ENCODE peak calls at places on chromosome 11, in ten cellular contexts. One of them, this sample, is unnamed. For H3K4me1, the result is how much of the 10 kb centered on the place peaks cover.

GRCh38 chr11:36672815-36673450 is 74.9 kb upstream of the RAG2 start:
- DNase-seq in foreskin keratinocyte: peak
- DNase-seq in vagina: no peak
- DNase-seq in colonic mucosa: peak
- DNase-seq in left ventricle myocardium inferior: no peak
- DNase-seq in CD4-positive, alpha-beta memory T cell: peak
- DNase-seq in mucosa of descending colon: no peak
- DNase-seq in right atrium auricular region: no peak
- DNase-seq in upper lobe of right lung: no peak
- DNase-seq in sigmoid colon: no peak
- DNase-seq in this sample: peak

GRCh38 chr11:130648601-130649000 is 200.2 kb downstream of the ADAMTS15 start:
- DNase-seq in foreskin keratinocyte: no peak
- DNase-seq in vagina: peak
- DNase-seq in colonic mucosa: no peak
- DNase-seq in left ventricle myocardium inferior: peak
- DNase-seq in CD4-positive, alpha-beta memory T cell: no peak
- DNase-seq in mucosa of descending colon: no peak
- DNase-seq in right atrium auricular region: peak
- DNase-seq in upper lobe of right lung: no peak
- DNase-seq in sigmoid colon: peak
- DNase-seq in this sample: no peak

GRCh38 chr11:23284626-23285025 is 424.4 kb upstream of the CCDC179 start:
- DNase-seq in foreskin keratinocyte: no peak
- DNase-seq in vagina: no peak
- DNase-seq in colonic mucosa: no peak
- DNase-seq in left ventricle myocardium inferior: no peak
- DNase-seq in CD4-positive, alpha-beta memory T cell: no peak
- DNase-seq in mucosa of descending colon: no peak
- DNase-seq in right atrium auricular region: no peak
- DNase-seq in upper lobe of right lung: no peak
- DNase-seq in sigmoid colon: no peak
- DNase-seq in this sample: no peak

GRCh38 chr11:92843455-92843854 is 126.0 kb upstream of the MTNR1B start:
- DNase-seq in foreskin keratinocyte: peak
- DNase-seq in vagina: no peak
- DNase-seq in colonic mucosa: no peak
- DNase-seq in left ventricle myocardium inferior: no peak
- DNase-seq in CD4-positive, alpha-beta memory T cell: no peak
- DNase-seq in mucosa of descending colon: no peak
- DNase-seq in right atrium auricular region: no peak
- DNase-seq in upper lobe of right lung: no peak
- DNase-seq in sigmoid colon: no peak
- DNase-seq in this sample: no peak

GRCh38 chr11:2699185-2699530 is 636 bp downstream of the KCNQ1OT1 start:
- DNase-seq in foreskin keratinocyte: no peak
- DNase-seq in vagina: no peak
- DNase-seq in colonic mucosa: peak
- DNase-seq in left ventricle myocardium inferior: peak
- DNase-seq in CD4-positive, alpha-beta memory T cell: no peak
- DNase-seq in mucosa of descending colon: peak
- DNase-seq in right atrium auricular region: no peak
- DNase-seq in upper lobe of right lung: peak
- DNase-seq in sigmoid colon: no peak
- DNase-seq in this sample: peak

GRCh38 chr11:67492801-67493547 is 10.1 kb downstream of the AIP start:
- DNase-seq in foreskin keratinocyte: no peak
- DNase-seq in vagina: no peak
- DNase-seq in colonic mucosa: no peak
- DNase-seq in left ventricle myocardium inferior: no peak
- DNase-seq in CD4-positive, alpha-beta memory T cell: no peak
- DNase-seq in mucosa of descending colon: no peak
- DNase-seq in right atrium auricular region: no peak
- DNase-seq in upper lobe of right lung: no peak
- DNase-seq in sigmoid colon: peak
- DNase-seq in this sample: no peak

GRCh38 chr11:2994336-2994730 is 2.2 kb upstream of the NAP1L4 start:
- DNase-seq in foreskin keratinocyte: no peak
- DNase-seq in vagina: no peak
- DNase-seq in colonic mucosa: no peak
- DNase-seq in left ventricle myocardium inferior: no peak
- DNase-seq in CD4-positive, alpha-beta memory T cell: no peak
- DNase-seq in mucosa of descending colon: no peak
- DNase-seq in right atrium auricular region: no peak
- DNase-seq in upper lobe of right lung: no peak
- DNase-seq in sigmoid colon: no peak
- DNase-seq in this sample: no peak

GRCh38 chr11:93652161-93652597 is 9.3 kb upstream of the CEP295 start:
- DNase-seq in foreskin keratinocyte: peak
- DNase-seq in vagina: no peak
- DNase-seq in colonic mucosa: peak
- DNase-seq in left ventricle myocardium inferior: no peak
- DNase-seq in CD4-positive, alpha-beta memory T cell: peak
- DNase-seq in mucosa of descending colon: no peak
- DNase-seq in right atrium auricular region: no peak
- DNase-seq in upper lobe of right lung: no peak
- DNase-seq in sigmoid colon: no peak
- DNase-seq in this sample: peak

GRCh38 chr11:69934861-69935494 is 115.8 kb upstream of the FGF3 start:
- DNase-seq in foreskin keratinocyte: no peak
- DNase-seq in vagina: no peak
- DNase-seq in colonic mucosa: no peak
- DNase-seq in left ventricle myocardium inferior: peak
- DNase-seq in CD4-positive, alpha-beta memory T cell: no peak
- DNase-seq in mucosa of descending colon: peak
- DNase-seq in right atrium auricular region: no peak
- DNase-seq in upper lobe of right lung: peak
- DNase-seq in sigmoid colon: peak
- DNase-seq in this sample: peak

GRCh38 chr11:14340721-14341120 is 18.3 kb downstream of the RRAS2 start:
- DNase-seq in foreskin keratinocyte: no peak
- DNase-seq in vagina: no peak
- DNase-seq in colonic mucosa: no peak
- DNase-seq in left ventricle myocardium inferior: no peak
- DNase-seq in CD4-positive, alpha-beta memory T cell: no peak
- DNase-seq in mucosa of descending colon: no peak
- DNase-seq in right atrium auricular region: no peak
- DNase-seq in upper lobe of right lung: no peak
- DNase-seq in sigmoid colon: no peak
- DNase-seq in this sample: no peak

GRCh38 chr11:62713343-62713742 is 5.9 kb downstream of the GNG3 start:
- DNase-seq in foreskin keratinocyte: no peak
- DNase-seq in vagina: no peak
- DNase-seq in colonic mucosa: peak
- DNase-seq in left ventricle myocardium inferior: no peak
- DNase-seq in CD4-positive, alpha-beta memory T cell: no peak
- DNase-seq in mucosa of descending colon: no peak
- DNase-seq in right atrium auricular region: no peak
- DNase-seq in upper lobe of right lung: no peak
- DNase-seq in sigmoid colon: no peak
- DNase-seq in this sample: peak

GRCh38 chr11:65588199-65589054 is 7.2 kb downstream of the KCNK7 start:
- DNase-seq in foreskin keratinocyte: peak
- DNase-seq in vagina: no peak
- DNase-seq in colonic mucosa: peak
- DNase-seq in left ventricle myocardium inferior: peak
- DNase-seq in CD4-positive, alpha-beta memory T cell: peak
- DNase-seq in mucosa of descending colon: peak
- DNase-seq in right atrium auricular region: no peak
- DNase-seq in upper lobe of right lung: peak
- DNase-seq in sigmoid colon: peak
- DNase-seq in this sample: peak

GRCh38 chr11:65979261-65979759 is 17.8 kb downstream of the SART1 start:
- DNase-seq in foreskin keratinocyte: no peak
- DNase-seq in vagina: no peak
- DNase-seq in colonic mucosa: no peak
- DNase-seq in left ventricle myocardium inferior: no peak
- DNase-seq in CD4-positive, alpha-beta memory T cell: no peak
- DNase-seq in mucosa of descending colon: no peak
- DNase-seq in right atrium auricular region: no peak
- DNase-seq in upper lobe of right lung: no peak
- DNase-seq in sigmoid colon: no peak
- DNase-seq in this sample: no peak

GRCh38 chr11:61682093-61682732 is 2.0 kb downstream of the DAGLA start:
- DNase-seq in foreskin keratinocyte: no peak
- DNase-seq in vagina: no peak
- DNase-seq in colonic mucosa: peak
- DNase-seq in left ventricle myocardium inferior: peak
- DNase-seq in CD4-positive, alpha-beta memory T cell: no peak
- DNase-seq in mucosa of descending colon: peak
- DNase-seq in right atrium auricular region: no peak
- DNase-seq in upper lobe of right lung: no peak
- DNase-seq in sigmoid colon: peak
- DNase-seq in this sample: peak

DNA sequence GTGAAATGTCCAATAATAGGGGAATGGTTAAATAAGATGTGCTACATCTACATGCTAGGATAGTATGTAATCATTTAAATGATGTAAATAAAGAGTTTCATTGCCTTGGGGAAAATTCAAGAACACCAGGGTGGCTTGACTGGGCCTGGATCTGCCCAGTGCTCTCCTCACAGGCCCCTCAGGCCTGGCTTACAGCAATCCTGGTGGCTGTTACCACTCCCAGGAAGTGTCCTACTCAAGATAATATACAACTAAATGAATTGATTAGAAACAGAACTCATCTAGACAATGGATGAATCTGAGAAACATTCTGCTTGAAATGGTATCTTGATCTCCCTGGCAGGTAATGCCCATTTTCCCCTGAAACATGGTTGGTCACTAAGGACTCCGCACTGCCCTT is 30.8 kb downstream of the MAP6 start:
- DNase-seq in foreskin keratinocyte: no peak
- DNase-seq in vagina: no peak
- DNase-seq in colonic mucosa: no peak
- DNase-seq in left ventricle myocardium inferior: no peak
- DNase-seq in CD4-positive, alpha-beta memory T cell: no peak
- DNase-seq in mucosa of descending colon: no peak
- DNase-seq in right atrium auricular region: no peak
- DNase-seq in upper lobe of right lung: no peak
- DNase-seq in sigmoid colon: no peak
- DNase-seq in this sample: no peak
- H3K4me1 ChIP-seq in foreskin keratinocyte: under half
- H3K4me1 ChIP-seq in vagina: under half
- H3K4me1 ChIP-seq in colonic mucosa: under half
- H3K4me1 ChIP-seq in left ventricle myocardium inferior: under half
- H3K4me1 ChIP-seq in CD4-positive, alpha-beta memory T cell: under half
- H3K4me1 ChIP-seq in mucosa of descending colon: under half
- H3K4me1 ChIP-seq in right atrium auricular region: under half
- H3K4me1 ChIP-seq in upper lobe of right lung: under half
- H3K4me1 ChIP-seq in sigmoid colon: under half
- H3K4me1 ChIP-seq in this sample: under half

GRCh38 chr11:73360743-73361369 is 15.3 kb upstream of the RELT start:
- DNase-seq in foreskin keratinocyte: no peak
- DNase-seq in vagina: no peak
- DNase-seq in colonic mucosa: no peak
- DNase-seq in left ventricle myocardium inferior: no peak
- DNase-seq in CD4-positive, alpha-beta memory T cell: no peak
- DNase-seq in mucosa of descending colon: no peak
- DNase-seq in right atrium auricular region: no peak
- DNase-seq in upper lobe of right lung: no peak
- DNase-seq in sigmoid colon: no peak
- DNase-seq in this sample: no peak

GRCh38 chr11:73359341-73359740 is 16.9 kb upstream of the RELT start:
- DNase-seq in foreskin keratinocyte: no peak
- DNase-seq in vagina: no peak
- DNase-seq in colonic mucosa: no peak
- DNase-seq in left ventricle myocardium inferior: peak
- DNase-seq in CD4-positive, alpha-beta memory T cell: no peak
- DNase-seq in mucosa of descending colon: no peak
- DNase-seq in right atrium auricular region: peak
- DNase-seq in upper lobe of right lung: no peak
- DNase-seq in sigmoid colon: peak
- DNase-seq in this sample: no peak

GRCh38 chr11:73358071-73358470 is 18.1 kb upstream of the RELT start:
- DNase-seq in foreskin keratinocyte: no peak
- DNase-seq in vagina: no peak
- DNase-seq in colonic mucosa: no peak
- DNase-seq in left ventricle myocardium inferior: no peak
- DNase-seq in CD4-positive, alpha-beta memory T cell: no peak
- DNase-seq in mucosa of descending colon: no peak
- DNase-seq in right atrium auricular region: no peak
- DNase-seq in upper lobe of right lung: no peak
- DNase-seq in sigmoid colon: no peak
- DNase-seq in this sample: no peak

GRCh38 chr11:73359930-73360742 is 16.1 kb upstream of the RELT start:
- DNase-seq in foreskin keratinocyte: no peak
- DNase-seq in vagina: no peak
- DNase-seq in colonic mucosa: no peak
- DNase-seq in left ventricle myocardium inferior: no peak
- DNase-seq in CD4-positive, alpha-beta memory T cell: no peak
- DNase-seq in mucosa of descending colon: no peak
- DNase-seq in right atrium auricular region: no peak
- DNase-seq in upper lobe of right lung: no peak
- DNase-seq in sigmoid colon: no peak
- DNase-seq in this sample: no peak

GRCh38 chr11:73356979-73357739 is 19.0 kb upstream of the RELT start:
- DNase-seq in foreskin keratinocyte: no peak
- DNase-seq in vagina: no peak
- DNase-seq in colonic mucosa: no peak
- DNase-seq in left ventricle myocardium inferior: no peak
- DNase-seq in CD4-positive, alpha-beta memory T cell: no peak
- DNase-seq in mucosa of descending colon: no peak
- DNase-seq in right atrium auricular region: no peak
- DNase-seq in upper lobe of right lung: no peak
- DNase-seq in sigmoid colon: no peak
- DNase-seq in this sample: no peak
- H3K4me1 ChIP-seq in foreskin keratinocyte: under half
- H3K4me1 ChIP-seq in vagina: under half
- H3K4me1 ChIP-seq in colonic mucosa: under half
- H3K4me1 ChIP-seq in left ventricle myocardium inferior: under half
- H3K4me1 ChIP-seq in CD4-positive, alpha-beta memory T cell: under half
- H3K4me1 ChIP-seq in mucosa of descending colon: under half
- H3K4me1 ChIP-seq in right atrium auricular region: under half
- H3K4me1 ChIP-seq in upper lobe of right lung: under half
- H3K4me1 ChIP-seq in sigmoid colon: under half
- H3K4me1 ChIP-seq in this sample: under half

GRCh38 chr11:128714121-128714520 is 20.2 kb downstream of the FLI1 start:
- DNase-seq in foreskin keratinocyte: no peak
- DNase-seq in vagina: no peak
- DNase-seq in colonic mucosa: no peak
- DNase-seq in left ventricle myocardium inferior: no peak
- DNase-seq in CD4-positive, alpha-beta memory T cell: no peak
- DNase-seq in mucosa of descending colon: no peak
- DNase-seq in right atrium auricular region: no peak
- DNase-seq in upper lobe of right lung: no peak
- DNase-seq in sigmoid colon: no peak
- DNase-seq in this sample: no peak
- H3K4me1 ChIP-seq in foreskin keratinocyte: under half
- H3K4me1 ChIP-seq in vagina: under half
- H3K4me1 ChIP-seq in colonic mucosa: under half
- H3K4me1 ChIP-seq in left ventricle myocardium inferior: half or more
- H3K4me1 ChIP-seq in CD4-positive, alpha-beta memory T cell: half or more
- H3K4me1 ChIP-seq in mucosa of descending colon: under half
- H3K4me1 ChIP-seq in right atrium auricular region: under half
- H3K4me1 ChIP-seq in upper lobe of right lung: half or more
- H3K4me1 ChIP-seq in sigmoid colon: under half
- H3K4me1 ChIP-seq in this sample: under half

DNA sequence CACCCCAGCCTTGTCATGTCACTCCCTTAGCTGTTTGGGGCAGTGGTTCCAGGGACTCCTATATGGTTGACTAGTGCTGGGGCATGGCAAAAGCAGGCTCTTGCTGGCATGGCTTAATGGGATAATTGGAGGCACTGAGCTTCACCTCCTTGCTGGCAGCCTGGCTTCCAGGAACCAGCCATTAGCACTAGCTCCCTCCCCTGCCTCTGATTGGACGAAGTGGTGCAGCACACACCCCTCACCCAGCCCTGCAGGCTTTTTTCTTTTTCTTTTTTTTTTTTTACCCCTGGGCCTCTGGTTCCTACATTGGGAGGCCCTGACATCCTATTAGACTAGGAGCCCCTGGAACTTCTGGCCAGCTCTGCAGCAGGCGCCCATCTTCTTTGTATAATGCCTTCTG is 18.6 kb downstream of the PHLDB1 start:
- DNase-seq in foreskin keratinocyte: no peak
- DNase-seq in vagina: no peak
- DNase-seq in colonic mucosa: no peak
- DNase-seq in left ventricle myocardium inferior: no peak
- DNase-seq in CD4-positive, alpha-beta memory T cell: no peak
- DNase-seq in mucosa of descending colon: peak
- DNase-seq in right atrium auricular region: no peak
- DNase-seq in upper lobe of right lung: no peak
- DNase-seq in sigmoid colon: no peak
- DNase-seq in this sample: no peak
- H3K4me1 ChIP-seq in foreskin keratinocyte: under half
- H3K4me1 ChIP-seq in vagina: half or more
- H3K4me1 ChIP-seq in colonic mucosa: under half
- H3K4me1 ChIP-seq in left ventricle myocardium inferior: half or more
- H3K4me1 ChIP-seq in CD4-positive, alpha-beta memory T cell: under half
- H3K4me1 ChIP-seq in mucosa of descending colon: under half
- H3K4me1 ChIP-seq in right atrium auricular region: under half
- H3K4me1 ChIP-seq in upper lobe of right lung: half or more
- H3K4me1 ChIP-seq in sigmoid colon: half or more
- H3K4me1 ChIP-seq in this sample: under half